ENCODE peak calls at places on chromosomes 1 and 21, in seven cellular contexts. O is DMS53; Y is H7; R is cardiac septum; U is stimulated activated CD4-positive, alpha-beta T cell treated with anti-CD3 and anti-CD28 coated beads, TNF-alpha, amount 100 ng/mL, for 48 hours; X is stimulated activated CD8-positive, alpha-beta memory T cell treated with anti-CD3 and anti-CD28 coated beads, Interleukin-15, amount 100 ng/mL, for 4 hours; G is trophoblast cell. E is an unnamed sample.
A peak's percentile ranks its signal among the peaks of the same experiment; 100 is the strongest.

GRCh38 chr1:185338719-185339622 is 21.9 kb upstream of the IVNS1ABP start:
- DNase-seq in R (peak; percentile 87), U (no peak), O (no peak), Y (no peak), X (no peak), G (no peak), E (no peak)

GRCh38 chr1:28267633-28268032 is 8.3 kb downstream of the SESN2 start:
- DNase-seq in G (no peak), X (no peak), U (no peak), R (no peak), O (no peak), Y (no peak), E (no peak)

GRCh38 chr21:29258626-29259335 is 39.9 kb upstream of the BACH1 start:
- DNase-seq in U (no peak), O (no peak), X (no peak), R (no peak), G (peak; percentile 83), Y (no peak), E (no peak)

GRCh38 chr1:200029035-200029623 is 1.6 kb downstream of the NR5A2 start:
- DNase-seq in Y (peak; percentile 90), U (no peak), R (no peak), X (no peak), O (peak; percentile 94), G (no peak), E (no peak)

GRCh38 chr1:61955261-61955660 is 213.0 kb downstream of the PATJ start:
- DNase-seq in O (no peak), R (no peak), X (no peak), G (no peak), Y (no peak), U (no peak), E (no peak)

GRCh38 chr21:28089599-28090421 is 902.9 kb downstream of the LTN1 start:
- DNase-seq in U (no peak), Y (no peak), R (no peak), O (no peak), G (no peak), X (no peak), E (no peak)

GRCh38 chr1:17189632-17190525 is 15.0 kb upstream of the PADI1 start:
- DNase-seq in G (peak; percentile 91), Y (peak; percentile 47), X (no peak), O (no peak), U (no peak), R (no peak), E (no peak)

GRCh38 chr1:77175230-77175844 is 43.9 kb downstream of the PIGK start:
- DNase-seq in U (peak; percentile 2), X (no peak), Y (no peak), O (peak; percentile 64), G (no peak), R (no peak), E (no peak)

GRCh38 chr1:30888391-30888790 is 20.2 kb downstream of the SDC3 start:
- DNase-seq in R (peak; percentile 86), U (no peak), X (no peak), O (peak; percentile 86), G (no peak), Y (no peak), E (no peak)

GRCh38 chr1:116772648-116773045 is 18.4 kb downstream of the CD2 start:
- DNase-seq in X (no peak), R (no peak), U (no peak), Y (no peak), O (no peak), G (no peak), E (no peak)

GRCh38 chr1:62327360-62328051 is 8.3 kb upstream of the KANK4 start:
- DNase-seq in G (no peak), X (no peak), Y (peak; percentile 81), U (no peak), R (no peak), O (no peak), E (no peak)

GRCh38 chr1:41713557-41714327 is 205.0 kb downstream of the HIVEP3 start:
- DNase-seq in G (no peak), Y (no peak), O (peak; percentile 47), R (no peak), U (no peak), X (no peak), E (no peak)

GRCh38 chr21:31604591-31605190 is 54.8 kb upstream of the SOD1 start:
- DNase-seq in O (peak; percentile 78), U (peak; percentile 67), R (no peak), Y (peak; percentile 72), X (peak; percentile 13), G (peak; percentile 65), E (peak; percentile 74)

GRCh38 chr21:38913120-38913975 is 107.6 kb downstream of the ETS2 start:
- DNase-seq in R (peak; percentile 88), G (peak; percentile 77), X (no peak), O (peak; percentile 92), U (no peak), Y (peak; percentile 89), E (no peak)

GRCh38 chr1:194698908-194699318 is 1512.5 kb upstream of the B3GALT2 start:
- DNase-seq in X (no peak), R (no peak), Y (no peak), O (no peak), U (no peak), G (no peak), E (no peak)

GRCh38 chr1:223819730-223820514 is 25.8 kb downstream of the TP53BP2 start:
- DNase-seq in X (no peak), R (no peak), Y (no peak), U (no peak), O (no peak), G (no peak), E (no peak)

GRCh38 chr1:103230061-103230460 is 121.7 kb upstream of the COL11A1 start:
- DNase-seq in X (no peak), G (no peak), U (no peak), Y (no peak), R (no peak), O (no peak), E (no peak)

E was measured in stimulated activated effector memory CD8-positive, alpha-beta T cell treated with anti-CD3 and anti-CD28 coated beads, Interleukin-12 subunit alpha, Interleukin-12 subunit beta, amount 100 ng/mL, for 72 hours.